ENCODE peak calls at places on chromosomes 4 and X, in ten cellular contexts. B is ovary, A is psoas muscle, G is HCT116, K is cardiac fibroblast, H is AG10803, S is natural killer cell, L is fibroblast of pulmonary artery, T is HFFc6, J is choroid plexus epithelial cell. F is an unnamed sample.

GRCh38 chr4:133759428-133759827 is 442.2 kb downstream of the PABPC4L start:
- DNase-seq in G (no peak), H (no peak), J (no peak), L (no peak), S (no peak), K (no peak), A (no peak), B (no peak), T (no peak), F (no peak)

GRCh38 chr4:72899214-72899613 is 170.3 kb downstream of the COX18 start:
- DNase-seq in B (no peak), J (peak), A (no peak), H (peak), G (no peak), S (no peak), K (no peak), L (peak), T (no peak), F (no peak)

GRCh38 chr4:177235026-177235425 is 74.6 kb upstream of the NEIL3 start:
- DNase-seq in B (no peak), G (no peak), T (peak), H (peak), J (peak), A (no peak), L (peak), K (peak), S (no peak), F (peak)

GRCh38 chrX:114976321-114976720 is 41.1 kb downstream of the IL13RA2 start:
- DNase-seq in A (no peak), L (peak), K (peak), H (peak), G (no peak), J (peak), B (no peak), S (no peak), T (peak), F (peak)

GRCh38 chr4:8410641-8411271 is 29.8 kb downstream of the ACOX3 start:
- DNase-seq in L (peak), S (no peak), J (peak), B (peak), T (peak), K (peak), H (peak), A (peak), G (peak), F (peak)

GRCh38 chr4:167717495-167717894 is 374.8 kb upstream of the ANXA10 start:
- DNase-seq in T (no peak), S (no peak), L (no peak), G (no peak), A (no peak), H (no peak), B (no peak), J (no peak), K (no peak), F (no peak)

GRCh38 chr4:56654238-56654632 is 26.9 kb downstream of the HOPX start:
- DNase-seq in T (no peak), K (no peak), S (no peak), G (no peak), J (peak), H (no peak), A (no peak), B (no peak), L (peak), F (no peak)

GRCh38 chr4:173005912-173006633 is 162.5 kb upstream of the GALNT7 start:
- DNase-seq in B (peak), G (no peak), K (peak), S (no peak), A (no peak), T (no peak), H (no peak), L (no peak), J (no peak), F (no peak)

GRCh38 chrX:31435592-31435991 is 363.8 kb upstream of the FTHL17 start:
- DNase-seq in A (no peak), G (no peak), J (peak), S (no peak), H (peak), T (no peak), K (peak), B (no peak), L (peak), F (no peak)

GRCh38 chrX:108268434-108269080 is 169.7 kb downstream of the COL4A6 start:
- DNase-seq in S (no peak), A (no peak), K (peak), J (no peak), G (no peak), B (no peak), L (peak), H (no peak), T (no peak), F (peak)

GRCh38 chrX:69070949-69071650 is 94.2 kb downstream of the PJA1 start:
- DNase-seq in T (no peak), S (no peak), A (peak), K (no peak), B (no peak), H (no peak), L (no peak), J (no peak), G (no peak), F (no peak)

GRCh38 chr4:139453041-139453370 is 915 bp upstream of the RAB33B start:
- DNase-seq in G (no peak), K (no peak), B (no peak), J (peak), A (no peak), H (no peak), L (no peak), T (peak), S (no peak), F (peak)

GRCh38 chr4:168408620-168409019 is 71.7 kb downstream of the DDX60L start:
- DNase-seq in H (peak), J (peak), S (no peak), A (peak), L (peak), K (peak), T (peak), B (peak), G (peak), F (peak)

GRCh38 chrX:134599173-134599914 is 58.9 kb downstream of the PLAC1 start:
- DNase-seq in H (peak), K (peak), G (no peak), A (no peak), L (peak), S (no peak), T (no peak), J (peak), B (no peak), F (peak)

GRCh38 chrX:110119480-110119879 is 116.6 kb downstream of the TMEM164 start:
- DNase-seq in J (no peak), G (no peak), A (no peak), B (no peak), K (no peak), L (no peak), S (no peak), H (no peak), T (no peak), F (no peak)

GRCh38 chr4:5956285-5957021 is 61.8 kb downstream of the C4orf50 start:
- DNase-seq in A (peak), K (no peak), T (no peak), J (no peak), S (no peak), B (no peak), G (no peak), H (no peak), L (no peak), F (peak)

GRCh38 chr4:76105652-76106051 is 31.1 kb downstream of the ART3 start:
- DNase-seq in K (no peak), S (no peak), T (no peak), L (no peak), G (no peak), H (no peak), A (no peak), B (no peak), J (peak), F (no peak)

GRCh38 chr4:76106442-76106841 is 31.9 kb downstream of the ART3 start:
- DNase-seq in S (no peak), B (no peak), L (no peak), A (no peak), J (no peak), G (no peak), K (no peak), T (no peak), H (no peak), F (no peak)

DNA sequence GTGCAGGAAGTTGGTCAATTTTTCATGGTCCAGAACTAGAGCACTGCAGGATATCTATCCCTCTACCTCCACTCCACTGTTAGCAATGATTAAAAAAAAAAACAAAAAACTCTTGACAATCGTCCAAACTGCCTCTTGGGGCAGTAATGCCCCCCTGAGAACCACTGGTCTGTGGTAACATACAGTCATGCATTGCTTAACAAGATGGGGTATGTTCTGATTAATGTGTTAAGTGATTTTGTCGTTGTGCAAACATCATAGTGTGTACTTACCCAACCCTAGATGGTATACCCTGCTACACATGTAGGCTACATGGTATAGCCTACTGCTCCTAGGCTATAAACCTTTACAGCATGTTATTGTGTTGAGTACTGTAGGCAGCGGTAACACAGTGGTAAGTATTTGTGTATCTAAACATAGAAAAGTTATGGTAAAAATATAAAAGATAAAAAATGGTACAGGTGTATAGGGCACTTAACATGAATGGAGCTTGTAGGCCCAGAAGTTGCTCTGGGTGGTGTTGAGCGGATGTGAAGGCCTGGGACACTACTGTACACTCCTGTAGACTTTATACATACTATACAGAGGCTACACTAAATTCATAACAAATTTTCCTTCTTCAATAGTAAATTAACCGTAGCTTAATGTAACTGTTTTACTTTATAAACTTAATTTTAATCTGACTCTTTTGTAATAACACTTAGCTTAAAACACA is 34.1 kb downstream of the ART3 start:
- DNase-seq in K (peak), L (peak), G (no peak), S (no peak), B (no peak), H (no peak), A (no peak), J (peak), T (no peak), F (peak)
- TF ChIP-seq CTCF in K (no peak), L (no peak), G (peak), S (no peak), B (no peak), H (no peak), A (no peak), J (no peak), T (no peak), F (no peak)

DNA sequence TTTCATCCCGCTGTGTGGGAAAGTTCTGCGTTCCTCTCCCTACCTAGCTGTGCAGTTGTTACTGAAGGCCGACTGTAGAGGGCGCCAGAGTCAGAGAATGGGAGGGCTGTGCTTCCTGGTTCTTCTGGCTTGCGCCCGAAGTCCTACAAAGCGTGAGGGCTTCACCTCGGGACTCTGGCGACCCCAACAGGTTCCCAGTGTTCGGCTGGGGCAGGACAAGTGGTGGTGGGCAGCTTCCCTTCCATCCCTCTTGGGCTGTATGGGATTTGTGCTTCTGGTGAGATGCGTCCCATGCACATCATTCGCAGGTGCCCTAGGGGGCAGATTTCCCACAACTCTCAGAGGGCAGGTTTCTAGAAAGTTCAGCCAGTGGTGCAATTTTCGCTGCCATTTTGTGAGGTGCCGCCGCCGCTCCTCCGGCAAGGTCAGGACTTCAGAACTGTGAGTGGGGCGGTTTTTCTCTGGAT is 27.3 kb downstream of the CT45A3 start:
- DNase-seq in H (no peak), A (no peak), G (peak), J (peak), S (no peak), T (no peak), L (no peak), K (peak), B (no peak), F (peak)
- TF ChIP-seq CTCF in H (no peak), A (peak), G (peak), J (peak), S (peak), T (peak), L (peak), K (peak), B (no peak), F (peak)

DNA sequence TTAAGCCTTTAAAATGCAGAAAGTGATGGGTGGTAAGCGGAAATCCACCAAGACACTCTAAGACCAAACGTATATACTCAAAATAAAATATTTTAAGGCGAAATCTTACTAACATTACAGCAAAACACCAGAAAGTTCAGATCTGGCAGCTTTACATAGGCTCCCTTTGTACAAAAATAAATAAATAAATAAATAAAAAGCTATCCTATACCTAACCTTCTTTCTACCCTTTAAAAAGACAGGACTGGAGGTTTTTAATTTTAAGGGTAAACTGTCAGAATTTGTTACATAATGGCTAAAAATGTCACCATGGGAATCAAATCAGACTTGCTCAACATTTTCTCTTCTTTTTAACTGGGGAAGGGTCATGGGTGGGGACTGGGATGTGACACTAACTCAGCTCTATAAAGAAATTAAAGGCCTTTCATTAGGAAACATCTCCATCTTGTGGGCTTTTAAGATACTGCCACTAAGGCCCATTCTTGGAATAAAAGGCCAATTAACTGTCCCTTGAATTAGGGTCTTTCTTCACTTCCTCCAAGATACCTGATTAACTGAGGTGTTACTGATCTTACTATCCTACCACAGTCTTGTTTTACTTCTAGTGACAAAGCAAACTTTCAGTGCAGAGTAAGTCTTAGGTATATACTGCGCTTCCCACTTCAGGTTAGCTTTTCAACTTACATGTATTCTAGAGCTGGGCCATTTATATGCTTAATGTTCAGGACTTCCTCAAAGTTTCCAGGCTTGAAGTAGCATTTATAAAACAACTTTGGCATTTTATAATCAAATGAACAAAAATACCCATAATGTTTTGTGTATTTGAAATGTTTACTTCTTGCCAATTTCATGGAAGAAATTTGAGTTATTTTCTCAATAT is 13.3 kb downstream of the HNRNPD start:
- DNase-seq in K (peak), H (no peak), S (no peak), G (no peak), A (no peak), J (peak), B (no peak), L (peak), T (peak), F (peak)
- TF ChIP-seq CTCF in K (peak), H (peak), S (peak), G (peak), A (peak), J (peak), B (peak), L (peak), T (peak), F (peak)

DNA sequence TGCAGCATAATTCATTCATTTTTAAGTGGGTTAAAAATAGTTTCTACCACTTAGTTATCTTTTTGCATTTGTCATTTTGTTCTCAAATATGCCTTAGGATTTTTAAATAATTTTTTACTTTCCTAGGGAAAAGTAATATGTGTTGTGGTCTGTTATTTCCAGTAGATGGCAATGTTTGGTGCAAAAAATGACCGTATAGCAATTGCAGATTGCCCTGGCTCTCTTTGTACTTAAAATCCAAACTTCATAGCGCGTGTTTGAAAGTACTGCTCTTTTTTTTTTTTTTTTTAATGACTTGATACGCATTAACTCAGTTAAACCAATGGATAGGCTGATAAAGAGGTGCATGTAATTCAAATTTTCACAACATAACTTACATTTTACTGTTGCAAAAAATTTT is 74.4 kb upstream of the RBMX start:
- DNase-seq in L (peak), T (peak), A (no peak), J (peak), K (peak), G (peak), B (no peak), S (no peak), H (peak), F (peak)
- TF ChIP-seq CTCF in L (peak), T (peak), A (peak), J (peak), K (peak), G (peak), B (no peak), S (no peak), H (peak), F (no peak)

DNA sequence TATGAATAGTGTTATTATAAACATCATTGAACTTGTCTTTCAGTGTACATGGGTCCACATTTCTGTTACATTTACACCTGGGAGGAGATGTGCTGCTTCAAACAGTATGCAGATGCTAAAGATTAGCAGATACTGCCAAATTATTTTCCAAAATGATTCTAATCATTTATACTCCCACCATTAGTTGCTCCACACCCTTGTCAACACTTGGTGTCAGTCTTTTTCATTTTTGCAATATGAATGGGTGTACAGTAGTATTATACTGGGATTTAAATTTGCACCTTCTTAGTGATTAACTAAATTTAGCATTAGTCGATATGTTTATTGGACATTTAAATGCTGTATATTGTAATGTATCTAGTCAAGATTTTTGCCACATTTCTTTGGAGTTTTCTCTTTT is 131.6 kb upstream of the GRID2 start:
- DNase-seq in T (no peak), B (no peak), G (no peak), L (peak), A (no peak), K (peak), J (peak), S (no peak), H (no peak), F (peak)
- TF ChIP-seq CTCF in T (peak), B (no peak), G (no peak), L (peak), A (no peak), K (peak), J (peak), S (no peak), H (no peak), F (peak)

DNA sequence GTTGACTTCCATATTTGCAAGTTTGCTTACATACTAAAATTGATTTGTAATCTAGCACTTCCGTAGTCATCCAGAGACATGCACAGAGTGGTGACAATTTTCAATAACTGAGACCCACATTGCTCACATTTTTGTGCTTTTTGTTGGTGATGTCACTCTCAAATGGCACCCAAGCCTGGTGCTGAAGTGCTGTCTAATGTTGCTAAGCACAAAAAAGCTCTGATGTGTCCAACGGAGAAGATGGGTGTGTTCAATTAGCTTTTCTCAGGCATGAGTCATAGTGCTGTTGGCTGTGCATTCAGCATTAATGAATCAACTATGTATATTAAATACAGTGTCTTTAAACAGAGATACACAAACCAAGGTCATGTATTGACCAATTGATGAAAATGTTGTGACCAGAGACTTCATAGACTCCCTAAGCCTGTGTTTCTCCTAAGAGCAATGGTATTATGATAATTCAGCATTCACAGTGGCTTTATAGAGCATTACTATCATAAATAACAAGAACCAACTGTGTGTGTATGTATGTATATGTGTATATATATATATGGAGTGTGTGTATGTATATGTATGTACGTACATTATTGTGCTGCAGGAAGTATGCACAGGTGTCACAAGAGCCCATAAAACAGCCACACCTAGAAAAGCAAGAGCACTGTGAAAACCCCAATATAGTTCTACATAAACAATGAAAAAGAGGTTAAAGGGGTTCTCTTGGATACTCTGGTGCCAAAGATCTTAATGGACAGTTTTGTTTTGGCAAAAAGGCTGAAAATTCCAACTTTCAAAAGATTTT is 31.1 kb upstream of the VCX3B start:
- DNase-seq in K (no peak), G (no peak), S (no peak), H (no peak), T (no peak), J (no peak), B (no peak), A (no peak), L (no peak), F (peak)
- TF ChIP-seq CTCF in K (no peak), G (no peak), S (no peak), H (no peak), T (no peak), J (no peak), B (no peak), A (no peak), L (no peak), F (no peak)